ENCODE peak calls at places on chromosomes 11 and 22, in nine cellular contexts. B is cardiac fibroblast, H is K562, E is IMR-90, T is psoas muscle, I is ovary, V is thoracic aorta, D is transverse colon, M is A673. R is an unnamed sample.

GRCh38 chr11:87063982-87064381 is 26.2 kb downstream of the TMEM135 start:
- DNase-seq in B (peak; percentile 3), H (no peak), E (peak; percentile 19), T (no peak), I (no peak), V (no peak), D (no peak), M (no peak), R (no peak)

GRCh38 chr11:123386746-123387510 is 43.1 kb upstream of the GRAMD1B start:
- DNase-seq in B (no peak), H (no peak), E (peak; percentile 43), T (no peak), I (no peak), V (no peak), D (no peak), M (no peak), R (no peak)

GRCh38 chr11:75107187-75107586 is 10.5 kb upstream of the OR2AT4 start:
- DNase-seq in B (peak; percentile 12), H (no peak), E (peak; percentile 19), T (no peak), I (no peak), V (no peak), D (no peak), M (no peak), R (no peak)

GRCh38 chr11:38226684-38227083 is 1628.6 kb upstream of the RAG2 start:
- DNase-seq in B (peak; percentile 2), H (no peak), E (no peak), T (no peak), I (no peak), V (no peak), D (no peak), M (no peak), R (no peak)

GRCh38 chr11:128956401-128957203 is 13.9 kb upstream of the TP53AIP1 start:
- DNase-seq in B (peak; percentile 77), H (peak; percentile 42), E (peak; percentile 78), T (no peak), I (no peak), V (no peak), D (peak; percentile 23), M (peak; percentile 84), R (no peak)

GRCh38 chr11:63244862-63245261 is 1.5 kb upstream of the SLC22A25 start:
- DNase-seq in B (no peak), H (no peak), E (no peak), T (no peak), I (no peak), V (no peak), D (no peak), M (no peak), R (no peak)

GRCh38 chr11:32312865-32313403 is 122.4 kb downstream of the WT1 start:
- DNase-seq in B (peak; percentile 78), H (peak; percentile 61), E (peak; percentile 52), T (no peak), I (peak; percentile 29), V (no peak), D (peak; percentile 7), M (peak; percentile 97), R (no peak)

GRCh38 chr22:45547016-45547345 is 44.3 kb downstream of the FBLN1 start:
- DNase-seq in B (no peak), H (no peak), E (no peak), T (no peak), I (no peak), V (no peak), D (no peak), M (no peak), R (no peak)

GRCh38 chr11:86508604-86509471 is 134.2 kb downstream of the CCDC81 start:
- DNase-seq in B (no peak), H (no peak), E (peak; percentile 30), T (no peak), I (no peak), V (no peak), D (no peak), M (no peak), R (no peak)

GRCh38 chr11:123221074-123221473 is 26.0 kb upstream of the CLMP start:
- DNase-seq in B (peak; percentile 80), H (no peak), E (no peak), T (no peak), I (no peak), V (no peak), D (peak; percentile 29), M (no peak), R (no peak)

GRCh38 chr11:23688835-23689234 is 808.0 kb upstream of the LUZP2 start:
- DNase-seq in B (peak; percentile 18), H (no peak), E (peak; percentile 70), T (no peak), I (no peak), V (no peak), D (no peak), M (peak; percentile 2), R (no peak)

GRCh38 chr22:29205598-29206371 is at the start of gene EMID1:
- DNase-seq in B (peak; percentile 36), H (peak; percentile 89), E (peak; percentile 9), T (peak; percentile 37), I (peak; percentile 51), V (no peak), D (peak; percentile 47), M (peak; percentile 51), R (no peak)

DNA sequence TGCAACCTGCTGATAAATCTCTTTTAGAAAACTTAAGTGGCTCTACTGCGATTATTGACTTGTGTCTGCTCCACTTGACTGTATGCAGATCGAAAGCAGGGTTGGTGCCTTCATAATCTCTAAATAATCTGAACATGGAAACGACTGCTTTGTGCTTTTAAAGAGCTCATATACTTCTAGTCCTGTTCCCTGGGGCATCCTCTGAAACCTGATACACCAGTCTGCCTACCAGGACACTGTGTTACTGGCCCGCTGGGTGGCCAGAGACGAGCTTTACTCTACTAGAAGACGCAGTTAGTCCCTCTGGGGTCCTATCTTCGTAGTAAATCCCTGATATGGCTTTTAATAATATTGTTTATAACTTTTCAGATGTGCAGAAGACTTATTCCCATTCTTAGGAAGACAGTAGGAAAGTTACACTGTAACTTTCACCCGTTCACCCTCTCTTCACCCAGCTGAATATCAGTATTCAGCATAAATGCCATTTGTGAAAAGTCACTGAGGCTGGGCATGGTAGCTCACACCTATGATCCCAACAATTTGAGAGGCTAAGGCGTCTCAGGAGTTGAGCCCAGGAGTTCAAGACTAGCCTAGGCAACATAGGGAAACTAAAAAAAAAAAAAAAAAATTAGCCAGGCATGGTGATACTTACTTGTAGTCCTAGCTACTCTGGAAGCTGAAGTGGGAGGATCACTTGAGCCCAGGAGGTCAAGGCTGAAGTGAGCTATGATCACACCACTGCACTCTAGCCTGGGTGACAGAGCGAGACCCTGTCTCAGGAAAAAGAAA is 9.0 kb upstream of the HTR3B start:
- DNase-seq in B (no peak), H (no peak), E (no peak), T (no peak), I (no peak), V (no peak), D (no peak), M (peak; percentile 35), R (peak; percentile 31)
- H3K4me3 ChIP-seq in B (no peak overlapping the region), H (no peak overlapping the region), E (no peak overlapping the region), T (no peak overlapping the region), I (no peak overlapping the region), V (no peak overlapping the region), D (no peak overlapping the region), M (no peak overlapping the region), R (no peak overlapping the region)

DNA sequence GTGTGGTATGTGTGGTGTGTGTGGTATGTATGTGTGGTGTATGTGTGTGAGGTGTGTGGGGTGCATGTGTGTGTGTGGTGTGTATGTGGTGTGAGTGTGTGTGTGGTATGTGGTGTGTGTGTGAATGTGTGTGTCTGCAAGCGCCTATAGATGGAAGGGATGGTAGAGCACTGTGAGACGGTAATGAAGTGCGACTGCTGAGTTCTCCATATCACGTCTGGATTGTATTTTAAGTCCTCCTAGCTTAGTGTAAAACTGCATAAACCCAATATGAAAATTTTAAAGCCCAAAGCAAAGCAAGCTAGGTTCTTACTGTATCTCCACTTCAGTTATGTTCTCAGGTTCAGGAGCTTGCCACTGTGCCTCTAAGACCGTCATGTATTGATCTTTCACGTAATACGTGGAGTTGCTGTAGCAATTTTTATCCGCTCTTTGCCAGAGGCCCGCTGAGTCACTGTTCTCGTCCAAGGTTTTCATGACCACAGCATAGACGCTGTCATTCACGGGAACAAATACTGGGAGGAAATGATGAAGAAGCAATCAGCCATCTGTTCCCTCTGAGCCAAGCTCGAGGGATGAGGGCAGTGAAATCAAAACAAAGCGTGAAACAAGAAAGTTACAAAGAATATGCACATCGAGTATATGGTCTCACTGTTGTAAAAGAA is 5.5 kb downstream of the PLET1 start:
- DNase-seq in B (peak; percentile 78), H (peak; percentile 39), E (peak; percentile 88), T (peak; percentile 23), I (no peak), V (no peak), D (no peak), M (peak; percentile 41), R (no peak)
- H3K4me3 ChIP-seq in B (no peak overlapping the region), H (no peak overlapping the region), E (no peak overlapping the region), T (no peak overlapping the region), I (no peak overlapping the region), V (no peak overlapping the region), D (no peak overlapping the region), M (no peak overlapping the region), R (no peak overlapping the region)

GRCh38 chr11:61446211-61446651 is 16.3 kb downstream of the SDHAF2 start:
- DNase-seq in B (peak; percentile 96), H (peak; percentile 64), E (peak; percentile 97), T (peak; percentile 93), I (peak; percentile 88), V (peak; percentile 79), D (peak; percentile 86), M (peak; percentile 97), R (peak; percentile 95)

GRCh38 chr11:61452825-61453224 is 22.9 kb downstream of the SDHAF2 start:
- DNase-seq in B (no peak), H (no peak), E (no peak), T (no peak), I (no peak), V (no peak), D (no peak), M (no peak), R (no peak)

GRCh38 chr11:61445535-61445934 is 15.6 kb downstream of the SDHAF2 start:
- DNase-seq in B (no peak), H (no peak), E (peak; percentile 19), T (no peak), I (no peak), V (no peak), D (no peak), M (no peak), R (no peak)

GRCh38 chr11:61447601-61448551 is 18.0 kb downstream of the SDHAF2 start:
- DNase-seq in B (no peak), H (no peak), E (peak; percentile 50), T (no peak), I (no peak), V (no peak), D (no peak), M (no peak), R (no peak)

DNA sequence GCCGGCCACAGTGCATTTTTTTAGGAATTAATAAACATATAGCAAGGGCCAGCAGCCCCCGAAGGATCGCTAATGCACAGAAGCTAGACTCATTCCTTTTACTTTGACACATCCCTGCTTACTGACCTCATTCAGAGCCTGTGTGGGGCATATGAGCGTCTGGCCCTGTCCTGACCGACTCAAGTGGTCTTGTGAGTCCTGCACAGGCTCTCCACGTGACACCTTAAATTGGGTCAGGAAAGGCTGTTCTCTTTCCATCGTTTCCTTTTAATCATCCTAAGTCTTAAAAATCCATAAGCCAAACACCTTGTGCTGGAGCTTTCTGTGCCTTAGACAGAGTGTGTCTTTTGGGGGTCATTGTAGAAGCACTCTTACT is 18.6 kb downstream of the SDHAF2 start:
- DNase-seq in B (no peak), H (no peak), E (no peak), T (no peak), I (no peak), V (no peak), D (no peak), M (no peak), R (no peak)
- H3K4me3 ChIP-seq in B (no peak overlapping the region), H (no peak overlapping the region), E (no peak overlapping the region), T (peak overlapping the region; percentile 16), I (no peak overlapping the region), V (no peak overlapping the region), D (no peak overlapping the region), M (no peak overlapping the region), R (no peak overlapping the region)

GRCh38 chr11:65433657-65434056 is 11.1 kb downstream of the NEAT1 start:
- DNase-seq in B (peak; percentile 48), H (no peak), E (peak; percentile 16), T (no peak), I (no peak), V (no peak), D (peak; percentile 9), M (no peak), R (no peak)
- H3K4me3 ChIP-seq in B (no peak overlapping the region), H (no peak overlapping the region), E (no peak overlapping the region), T (peak overlapping the region; percentile 86), I (no peak overlapping the region), V (peak overlapping the region; percentile 43), D (no peak overlapping the region), M (no peak overlapping the region), R (no peak overlapping the region)